ENCODE peak calls at places on chromosomes 16 and 17, in five cellular contexts. One of them, this sample, is unnamed.

GRCh38 chr16:88505405-88506082 is 52.5 kb downstream of the ZFPM1 start:
- DNase-seq in uterus: no peak
- DNase-seq in BE2C: peak; percentile 83
- DNase-seq in GM20000: no peak
- DNase-seq in heart right ventricle: no peak
- DNase-seq in this sample: peak; percentile 46

GRCh38 chr17:45345554-45346254 is 28.9 kb upstream of the MAP3K14 start:
- DNase-seq in uterus: no peak
- DNase-seq in BE2C: no peak
- DNase-seq in GM20000: no peak
- DNase-seq in heart right ventricle: peak; percentile 35
- DNase-seq in this sample: no peak

GRCh38 chr17:72270530-72270929 is 149.7 kb downstream of the SOX9 start:
- DNase-seq in uterus: no peak
- DNase-seq in BE2C: peak; percentile 70
- DNase-seq in GM20000: no peak
- DNase-seq in heart right ventricle: peak; percentile 11
- DNase-seq in this sample: no peak

GRCh38 chr16:53821957-53822625 is 118.1 kb downstream of the FTO start:
- DNase-seq in uterus: no peak
- DNase-seq in BE2C: no peak
- DNase-seq in GM20000: no peak
- DNase-seq in heart right ventricle: no peak
- DNase-seq in this sample: no peak

GRCh38 chr17:41533613-41534012 is 5.5 kb upstream of the KRT19 start:
- DNase-seq in uterus: no peak
- DNase-seq in BE2C: no peak
- DNase-seq in GM20000: no peak
- DNase-seq in heart right ventricle: no peak
- DNase-seq in this sample: no peak

GRCh38 chr16:60230666-60231065 is 1496.5 kb upstream of the GOT2 start:
- DNase-seq in uterus: no peak
- DNase-seq in BE2C: no peak
- DNase-seq in GM20000: no peak
- DNase-seq in heart right ventricle: no peak
- DNase-seq in this sample: no peak

GRCh38 chr17:32944248-32945020 is 16.5 kb downstream of the TMEM98 start:
- DNase-seq in uterus: no peak
- DNase-seq in BE2C: no peak
- DNase-seq in GM20000: no peak
- DNase-seq in heart right ventricle: no peak
- DNase-seq in this sample: no peak

GRCh38 chr17:63707151-63707550 is 7.2 kb upstream of the LIMD2 start:
- DNase-seq in uterus: no peak
- DNase-seq in BE2C: no peak
- DNase-seq in GM20000: no peak
- DNase-seq in heart right ventricle: no peak
- DNase-seq in this sample: no peak

GRCh38 chr17:8832711-8833352 is 33.7 kb upstream of the MFSD6L start:
- DNase-seq in uterus: no peak
- DNase-seq in BE2C: peak; percentile 35
- DNase-seq in GM20000: peak; percentile 69
- DNase-seq in heart right ventricle: no peak
- DNase-seq in this sample: peak; percentile 73

GRCh38 chr17:29291163-29291752 is 2.7 kb downstream of the NUFIP2 start:
- DNase-seq in uterus: no peak
- DNase-seq in BE2C: no peak
- DNase-seq in GM20000: peak; percentile 67
- DNase-seq in heart right ventricle: peak; percentile 36
- DNase-seq in this sample: no peak

GRCh38 chr17:13600475-13601316 is 1.0 kb downstream of the HS3ST3A1 start:
- DNase-seq in uterus: no peak
- DNase-seq in BE2C: peak; percentile 21
- DNase-seq in GM20000: no peak
- DNase-seq in heart right ventricle: no peak
- DNase-seq in this sample: peak; percentile 59

GRCh38 chr17:61414141-61414935 is 14.7 kb downstream of the TBX2 start:
- DNase-seq in uterus: peak; percentile 38
- DNase-seq in BE2C: no peak
- DNase-seq in GM20000: peak; percentile 20
- DNase-seq in heart right ventricle: peak; percentile 13
- DNase-seq in this sample: no peak

GRCh38 chr17:46771601-46772012 is 46.9 kb downstream of the WNT3 start:
- DNase-seq in uterus: no peak
- DNase-seq in BE2C: peak; percentile 58
- DNase-seq in GM20000: peak; percentile 80
- DNase-seq in heart right ventricle: no peak
- DNase-seq in this sample: peak; percentile 72

GRCh38 chr16:23896832-23897821 is 61.3 kb downstream of the PRKCB start:
- DNase-seq in uterus: no peak
- DNase-seq in BE2C: no peak
- DNase-seq in GM20000: no peak
- DNase-seq in heart right ventricle: no peak
- DNase-seq in this sample: no peak

GRCh38 chr17:65559802-65560627 is 1.4 kb downstream of the AXIN2 start:
- DNase-seq in uterus: peak; percentile 64
- DNase-seq in BE2C: peak; percentile 17
- DNase-seq in GM20000: peak; percentile 62
- DNase-seq in heart right ventricle: no peak
- DNase-seq in this sample: peak; percentile 68

GRCh38 chr16:15952265-15952711 is 2.9 kb downstream of the ABCC1 start:
- DNase-seq in uterus: no peak
- DNase-seq in BE2C: no peak
- DNase-seq in GM20000: no peak
- DNase-seq in heart right ventricle: peak; percentile 52
- DNase-seq in this sample: no peak

GRCh38 chr17:75559958-75560533 is 27.6 kb upstream of the MYO15B start:
- DNase-seq in uterus: no peak
- DNase-seq in BE2C: no peak
- DNase-seq in GM20000: no peak
- DNase-seq in heart right ventricle: no peak
- DNase-seq in this sample: no peak

GRCh38 chr16:47204736-47205499 is 61.2 kb upstream of the NETO2 start:
- DNase-seq in uterus: no peak
- DNase-seq in BE2C: no peak
- DNase-seq in GM20000: no peak
- DNase-seq in heart right ventricle: no peak
- DNase-seq in this sample: no peak

GRCh38 chr17:61476476-61477203 is 24.4 kb downstream of the TBX4 start:
- DNase-seq in uterus: no peak
- DNase-seq in BE2C: no peak
- DNase-seq in GM20000: no peak
- DNase-seq in heart right ventricle: no peak
- DNase-seq in this sample: no peak

GRCh38 chr17:64787255-64787920 is 125.3 kb upstream of the SMURF2 start:
- DNase-seq in uterus: no peak
- DNase-seq in BE2C: no peak
- DNase-seq in GM20000: no peak
- DNase-seq in heart right ventricle: no peak
- DNase-seq in this sample: no peak

GRCh38 chr17:21300601-21301571 is 16.4 kb downstream of the MAP2K3 start:
- DNase-seq in uterus: no peak
- DNase-seq in BE2C: no peak
- DNase-seq in GM20000: no peak
- DNase-seq in heart right ventricle: no peak
- DNase-seq in this sample: no peak

GRCh38 chr17:63589646-63590045 is 11.0 kb upstream of the TACO1 start:
- DNase-seq in uterus: no peak
- DNase-seq in BE2C: no peak
- DNase-seq in GM20000: no peak
- DNase-seq in heart right ventricle: no peak
- DNase-seq in this sample: no peak

GRCh38 chr17:75077490-75078096 is 10.2 kb upstream of the SLC16A5 start:
- DNase-seq in uterus: peak; percentile 64
- DNase-seq in BE2C: no peak
- DNase-seq in GM20000: peak; percentile 82
- DNase-seq in heart right ventricle: peak; percentile 78
- DNase-seq in this sample: no peak

GRCh38 chr17:59397316-59398073 is 66.0 kb downstream of the YPEL2 start:
- DNase-seq in uterus: no peak
- DNase-seq in BE2C: no peak
- DNase-seq in GM20000: no peak
- DNase-seq in heart right ventricle: no peak
- DNase-seq in this sample: no peak

GRCh38 chr17:59400858-59401257 is 69.4 kb downstream of the YPEL2 start:
- DNase-seq in uterus: no peak
- DNase-seq in BE2C: no peak
- DNase-seq in GM20000: no peak
- DNase-seq in heart right ventricle: no peak
- DNase-seq in this sample: no peak

GRCh38 chr17:59401725-59402124 is 70.3 kb downstream of the YPEL2 start:
- DNase-seq in uterus: no peak
- DNase-seq in BE2C: peak; percentile 41
- DNase-seq in GM20000: no peak
- DNase-seq in heart right ventricle: no peak
- DNase-seq in this sample: no peak

GRCh38 chr17:59401274-59401673 is 69.8 kb downstream of the YPEL2 start:
- DNase-seq in uterus: no peak
- DNase-seq in BE2C: no peak
- DNase-seq in GM20000: no peak
- DNase-seq in heart right ventricle: no peak
- DNase-seq in this sample: no peak

DNA sequence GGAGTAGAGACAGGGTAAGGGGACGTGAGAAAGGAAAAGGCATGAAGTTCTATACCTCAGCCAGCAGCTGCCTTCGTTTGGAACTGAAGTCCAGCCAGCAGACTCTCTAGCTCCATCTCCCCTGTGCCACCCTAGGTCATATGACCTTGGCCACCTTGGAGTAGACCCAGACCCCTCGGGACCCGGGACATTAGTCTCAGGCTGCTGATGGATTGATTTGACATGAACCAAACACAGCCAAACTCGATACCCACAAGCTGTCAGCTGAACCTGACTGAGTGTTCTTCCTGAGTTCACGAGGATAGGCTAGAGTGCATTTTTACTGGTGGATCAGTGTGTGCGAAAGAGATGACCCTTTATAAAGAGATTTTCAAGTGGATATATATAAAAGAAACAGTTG is 68.5 kb downstream of the YPEL2 start:
- DNase-seq in uterus: no peak
- DNase-seq in BE2C: no peak
- DNase-seq in GM20000: no peak
- DNase-seq in heart right ventricle: no peak
- DNase-seq in this sample: peak; percentile 16
- TF ChIP-seq CTCF in uterus: no peak
- TF ChIP-seq CTCF in BE2C: no peak
- TF ChIP-seq CTCF in GM20000: no peak
- TF ChIP-seq CTCF in heart right ventricle: no peak
- TF ChIP-seq CTCF in this sample: no peak

DNA sequence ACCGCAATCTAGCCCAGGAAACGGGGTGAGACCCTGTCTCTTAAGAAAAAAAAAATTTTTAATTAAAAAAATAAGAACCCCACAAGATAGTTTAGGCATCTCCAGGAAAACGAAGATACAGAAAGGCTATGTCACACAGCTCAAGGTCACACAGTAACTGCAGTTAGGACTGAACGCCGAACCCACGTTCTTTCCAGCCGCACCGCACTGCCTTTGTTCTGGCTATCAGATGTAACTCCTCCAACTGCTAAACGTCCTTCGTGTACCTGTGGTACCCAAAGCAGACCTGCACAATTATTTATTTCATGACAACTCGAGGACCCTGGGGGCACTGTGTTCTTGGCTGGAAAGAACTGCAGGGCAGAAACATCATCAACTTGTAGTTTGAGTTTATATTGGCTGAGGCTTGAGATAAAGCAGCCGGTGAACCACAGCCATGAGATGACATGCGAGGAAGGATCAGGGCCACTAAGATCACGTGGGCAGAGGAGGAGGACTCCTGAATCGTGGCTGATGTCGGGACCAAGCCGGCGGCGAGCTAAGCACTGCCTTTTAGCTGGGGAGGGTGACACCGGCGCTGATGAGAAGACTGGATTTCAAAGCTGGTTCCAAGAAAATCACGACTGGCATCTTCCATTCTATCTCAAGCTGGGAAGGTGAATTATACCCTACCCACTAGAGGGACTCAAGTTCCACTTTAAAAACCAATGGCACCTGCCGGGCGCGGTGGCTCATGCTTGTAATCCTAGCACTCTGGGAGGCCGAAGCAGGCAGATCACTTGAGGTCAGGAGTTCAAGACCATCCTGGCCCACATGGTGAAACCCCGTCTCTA is 20.7 kb upstream of the MNT start:
- DNase-seq in uterus: no peak
- DNase-seq in BE2C: no peak
- DNase-seq in GM20000: no peak
- DNase-seq in heart right ventricle: no peak
- DNase-seq in this sample: no peak
- TF ChIP-seq CTCF in uterus: no peak
- TF ChIP-seq CTCF in BE2C: peak; percentile 10
- TF ChIP-seq CTCF in GM20000: no peak
- TF ChIP-seq CTCF in heart right ventricle: peak; percentile 13
- TF ChIP-seq CTCF in this sample: no peak

DNA sequence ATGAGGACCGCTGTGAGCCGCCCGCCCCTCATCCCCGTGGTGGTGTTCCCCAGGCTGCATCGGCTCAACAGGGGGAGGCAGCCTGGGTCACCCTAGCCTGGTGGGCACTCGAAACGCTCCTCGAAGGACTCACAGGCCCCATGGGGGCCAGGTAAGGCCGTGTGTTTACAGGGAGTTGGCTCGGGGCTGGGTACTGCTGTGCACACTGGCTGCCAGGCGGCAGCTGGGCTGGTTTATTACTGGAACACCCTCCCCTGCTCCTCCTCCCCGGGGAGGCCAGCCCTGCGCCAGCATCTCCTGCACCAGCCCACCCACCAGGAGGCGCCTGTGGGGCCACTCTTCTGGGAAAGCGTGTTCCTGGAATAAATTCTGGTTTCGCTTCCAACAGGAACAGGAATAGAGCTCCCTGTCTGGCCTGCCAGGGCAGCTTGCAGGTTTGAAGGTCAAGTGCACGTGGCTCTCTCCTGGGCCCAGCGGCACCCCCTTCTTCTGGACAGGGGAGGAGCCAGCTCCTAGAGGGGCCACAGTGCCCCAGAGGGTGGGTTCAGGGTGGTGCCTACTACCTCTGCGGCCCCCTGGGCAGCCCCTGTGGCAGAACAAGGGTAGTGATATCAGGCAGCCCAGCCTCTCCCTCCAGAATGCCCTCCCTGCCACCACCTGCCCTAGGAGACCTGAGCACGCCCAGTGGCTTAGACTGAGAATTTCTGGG is 11.3 kb downstream of the MCRIP1 start:
- DNase-seq in uterus: peak; percentile 55
- DNase-seq in BE2C: peak; percentile 96
- DNase-seq in GM20000: no peak
- DNase-seq in heart right ventricle: peak; percentile 85
- DNase-seq in this sample: peak; percentile 56
- TF ChIP-seq CTCF in uterus: peak; percentile 45
- TF ChIP-seq CTCF in BE2C: peak; percentile 91
- TF ChIP-seq CTCF in GM20000: no peak
- TF ChIP-seq CTCF in heart right ventricle: peak; percentile 80
- TF ChIP-seq CTCF in this sample: peak; percentile 25

DNA sequence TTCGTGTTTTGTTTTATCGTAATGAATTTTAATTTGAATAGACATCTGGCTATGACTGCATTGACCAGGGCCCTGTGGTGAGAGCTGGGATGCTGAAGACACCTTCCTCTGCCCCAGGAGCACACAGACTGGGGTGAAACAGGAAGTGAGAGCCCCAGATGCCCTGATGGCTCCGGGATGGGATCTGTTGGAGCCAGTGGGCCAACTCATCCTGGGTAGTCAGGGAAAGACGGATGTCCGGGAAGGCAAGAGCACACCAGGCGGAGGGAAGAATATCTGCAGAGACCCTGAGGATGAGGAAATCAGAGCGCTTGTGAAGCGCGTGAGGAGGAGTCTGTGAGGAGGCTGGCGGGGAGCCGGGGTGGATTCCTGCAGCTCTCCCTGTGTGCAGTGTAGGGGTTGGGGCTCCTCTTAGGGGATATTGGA is 71.5 kb upstream of the LGALS9 start:
- DNase-seq in uterus: peak; percentile 77
- DNase-seq in BE2C: no peak
- DNase-seq in GM20000: no peak
- DNase-seq in heart right ventricle: peak; percentile 46
- DNase-seq in this sample: no peak
- TF ChIP-seq CTCF in uterus: peak; percentile 53
- TF ChIP-seq CTCF in BE2C: no peak
- TF ChIP-seq CTCF in GM20000: no peak
- TF ChIP-seq CTCF in heart right ventricle: peak; percentile 21
- TF ChIP-seq CTCF in this sample: no peak

This sample was measured in nephron progenitor cell.